ENCODE peak calls at places on chromosomes 2 and 18, in ten cellular contexts. I, J, F, X, Z, S, A, C, E and P are unnamed samples.

GRCh38 chr18:77061946-77062517 is 70.6 kb downstream of the MBP start:
- DNase-seq in I (no peak), J (peak), F (peak), X (peak), Z (no peak), S (no peak), A (no peak), C (no peak), E (no peak), P (no peak)

GRCh38 chr2:10434885-10435419 is 13.2 kb downstream of the ODC1 start:
- DNase-seq in I (peak), J (peak), F (peak), X (no peak), Z (peak), S (peak), A (peak), C (peak), E (peak), P (peak)

GRCh38 chr2:151522556-151522955 is 112.9 kb downstream of the RIF1 start:
- DNase-seq in I (no peak), J (no peak), F (no peak), X (no peak), Z (no peak), S (no peak), A (no peak), C (no peak), E (no peak), P (no peak)

GRCh38 chr2:219160186-219161017 is at the start of gene NHEJ1:
- DNase-seq in I (peak), J (peak), F (peak), X (peak), Z (peak), S (peak), A (peak), C (peak), E (peak), P (peak)

GRCh38 chr18:59357928-59358327 is 1.1 kb downstream of the LMAN1 start:
- DNase-seq in I (peak), J (no peak), F (peak), X (no peak), Z (no peak), S (no peak), A (no peak), C (no peak), E (no peak), P (peak)

GRCh38 chr2:114968748-114969400 is 526.4 kb downstream of the DPP10 start:
- DNase-seq in I (no peak), J (no peak), F (no peak), X (no peak), Z (no peak), S (no peak), A (no peak), C (no peak), E (no peak), P (no peak)

GRCh38 chr2:164826293-164827243 is 15.1 kb downstream of the COBLL1 start:
- DNase-seq in I (no peak), J (no peak), F (no peak), X (no peak), Z (no peak), S (no peak), A (no peak), C (no peak), E (no peak), P (peak)

GRCh38 chr2:61277756-61278155 is 115.8 kb downstream of the C2orf74 start:
- DNase-seq in I (no peak), J (no peak), F (no peak), X (no peak), Z (no peak), S (no peak), A (no peak), C (no peak), E (no peak), P (no peak)

GRCh38 chr2:190840572-190841172 is 39.9 kb upstream of the GLS start:
- DNase-seq in I (no peak), J (no peak), F (no peak), X (no peak), Z (no peak), S (no peak), A (no peak), C (no peak), E (no peak), P (no peak)

GRCh38 chr18:36493349-36494281 is 196.1 kb downstream of the FHOD3 start:
- DNase-seq in I (peak), J (no peak), F (peak), X (no peak), Z (no peak), S (no peak), A (no peak), C (no peak), E (no peak), P (peak)

GRCh38 chr2:144326845-144327244 is 193.1 kb downstream of the ZEB2 start:
- DNase-seq in I (no peak), J (no peak), F (no peak), X (no peak), Z (no peak), S (no peak), A (no peak), C (no peak), E (no peak), P (no peak)

GRCh38 chr2:15705310-15705709 is 113.6 kb downstream of the DDX1 start:
- DNase-seq in I (no peak), J (no peak), F (no peak), X (no peak), Z (no peak), S (no peak), A (no peak), C (no peak), E (no peak), P (no peak)

GRCh38 chr2:16244153-16244965 is 304.0 kb downstream of the MYCN start:
- DNase-seq in I (no peak), J (no peak), F (no peak), X (no peak), Z (no peak), S (no peak), A (no peak), C (no peak), E (no peak), P (no peak)

GRCh38 chr2:180722551-180723239 is 257.7 kb upstream of the UBE2E3 start:
- DNase-seq in I (no peak), J (no peak), F (no peak), X (no peak), Z (no peak), S (no peak), A (no peak), C (no peak), E (no peak), P (peak)

GRCh38 chr2:222904557-222905258 is 43.9 kb downstream of the ACSL3 start:
- DNase-seq in I (peak), J (no peak), F (no peak), X (no peak), Z (no peak), S (no peak), A (no peak), C (no peak), E (no peak), P (peak)

GRCh38 chr18:22739789-22740188 is 193.3 kb upstream of the RBBP8 start:
- DNase-seq in I (no peak), J (no peak), F (no peak), X (no peak), Z (no peak), S (no peak), A (no peak), C (no peak), E (no peak), P (no peak)

GRCh38 chr2:159118859-159119510 is 150.5 kb downstream of the TANC1 start:
- DNase-seq in I (no peak), J (no peak), F (no peak), X (no peak), Z (no peak), S (no peak), A (no peak), C (no peak), E (no peak), P (no peak)

GRCh38 chr2:43764086-43764710 is 9.6 kb upstream of the DYNC2LI1 start:
- DNase-seq in I (no peak), J (no peak), F (no peak), X (no peak), Z (no peak), S (no peak), A (no peak), C (no peak), E (no peak), P (no peak)

GRCh38 chr2:189297446-189297845 is 117.9 kb upstream of the COL5A2 start:
- DNase-seq in I (no peak), J (no peak), F (no peak), X (no peak), Z (no peak), S (no peak), A (no peak), C (no peak), E (no peak), P (peak)

GRCh38 chr2:26534098-26534864 is 56.4 kb upstream of the OTOF start:
- DNase-seq in I (no peak), J (no peak), F (no peak), X (no peak), Z (no peak), S (no peak), A (no peak), C (no peak), E (no peak), P (no peak)

GRCh38 chr2:23571527-23572295 is 186.7 kb downstream of the KLHL29 start:
- DNase-seq in I (no peak), J (no peak), F (no peak), X (no peak), Z (no peak), S (no peak), A (no peak), C (no peak), E (no peak), P (no peak)

GRCh38 chr18:69936191-69936558 is 11.5 kb downstream of the CD226 start:
- DNase-seq in I (no peak), J (no peak), F (no peak), X (no peak), Z (no peak), S (no peak), A (no peak), C (no peak), E (no peak), P (no peak)

GRCh38 chr2:41944218-41944880 is 103.5 kb upstream of the PKDCC start:
- DNase-seq in I (no peak), J (no peak), F (no peak), X (no peak), Z (no peak), S (no peak), A (no peak), C (no peak), E (no peak), P (no peak)

GRCh38 chr18:11104307-11104706 is 45.1 kb downstream of the PIEZO2 start:
- DNase-seq in I (no peak), J (no peak), F (no peak), X (no peak), Z (no peak), S (no peak), A (no peak), C (no peak), E (no peak), P (no peak)

GRCh38 chr18:63897072-63897471 is 9.6 kb downstream of the SERPINB2 start:
- DNase-seq in I (no peak), J (no peak), F (no peak), X (no peak), Z (no peak), S (no peak), A (no peak), C (no peak), E (no peak), P (peak)

GRCh38 chr2:219437141-219437540 is 2.5 kb downstream of the SPEG start:
- DNase-seq in I (no peak), J (no peak), F (no peak), X (no peak), Z (no peak), S (no peak), A (no peak), C (no peak), E (no peak), P (no peak)

GRCh38 chr2:176078440-176079284 is 5.1 kb downstream of the EVX2 start:
- DNase-seq in I (no peak), J (no peak), F (no peak), X (no peak), Z (no peak), S (no peak), A (no peak), C (no peak), E (no peak), P (no peak)

GRCh38 chr2:121596221-121597080 is 52.8 kb downstream of the CLASP1 start:
- DNase-seq in I (peak), J (peak), F (peak), X (peak), Z (no peak), S (no peak), A (no peak), C (no peak), E (no peak), P (peak)

GRCh38 chr2:196074631-196075030 is 6.0 kb upstream of the DNAH7 start:
- DNase-seq in I (no peak), J (no peak), F (no peak), X (no peak), Z (no peak), S (no peak), A (no peak), C (no peak), E (no peak), P (no peak)